ENCODE peak calls at places on chromosomes 12 and 14, in seven cellular contexts. One of them, this sample, is unnamed.

GRCh38 chr12:114858388-114859146 is 174.6 kb upstream of the TBX3 start:
- DNase-seq in heart right ventricle: no peak
- DNase-seq in WTC11: peak; percentile 36
- DNase-seq in activated CD8-positive, alpha-beta T cell treated with anti-CD3 and anti-CD28 coated beads, Interleukin-2, amount 10 ng/mL, durations not matched to agents 7 days and 5 days: no peak
- DNase-seq in GM04504: no peak
- DNase-seq in CD8-positive, alpha-beta T cell: no peak
- DNase-seq in T1000: no peak
- DNase-seq in this sample: no peak

GRCh38 chr12:28602760-28603638 is 412.7 kb downstream of the CCDC91 start:
- DNase-seq in heart right ventricle: no peak
- DNase-seq in WTC11: no peak
- DNase-seq in activated CD8-positive, alpha-beta T cell treated with anti-CD3 and anti-CD28 coated beads, Interleukin-2, amount 10 ng/mL, durations not matched to agents 7 days and 5 days: no peak
- DNase-seq in GM04504: no peak
- DNase-seq in CD8-positive, alpha-beta T cell: no peak
- DNase-seq in T1000: no peak
- DNase-seq in this sample: no peak

GRCh38 chr12:124720019-124720686 is 143.5 kb downstream of the SCARB1 start:
- DNase-seq in heart right ventricle: no peak
- DNase-seq in WTC11: no peak
- DNase-seq in activated CD8-positive, alpha-beta T cell treated with anti-CD3 and anti-CD28 coated beads, Interleukin-2, amount 10 ng/mL, durations not matched to agents 7 days and 5 days: no peak
- DNase-seq in GM04504: peak; percentile 54
- DNase-seq in CD8-positive, alpha-beta T cell: no peak
- DNase-seq in T1000: no peak
- DNase-seq in this sample: no peak

GRCh38 chr14:91744068-91744480 is 12.2 kb upstream of the CATSPERB start:
- DNase-seq in heart right ventricle: no peak
- DNase-seq in WTC11: no peak
- DNase-seq in activated CD8-positive, alpha-beta T cell treated with anti-CD3 and anti-CD28 coated beads, Interleukin-2, amount 10 ng/mL, durations not matched to agents 7 days and 5 days: no peak
- DNase-seq in GM04504: no peak
- DNase-seq in CD8-positive, alpha-beta T cell: no peak
- DNase-seq in T1000: no peak
- DNase-seq in this sample: no peak

GRCh38 chr12:71900091-71900490 is 38.6 kb upstream of the TPH2 start:
- DNase-seq in heart right ventricle: no peak
- DNase-seq in WTC11: no peak
- DNase-seq in activated CD8-positive, alpha-beta T cell treated with anti-CD3 and anti-CD28 coated beads, Interleukin-2, amount 10 ng/mL, durations not matched to agents 7 days and 5 days: no peak
- DNase-seq in GM04504: no peak
- DNase-seq in CD8-positive, alpha-beta T cell: no peak
- DNase-seq in T1000: no peak
- DNase-seq in this sample: no peak

GRCh38 chr12:100375023-100375737 is 18.3 kb downstream of the SLC17A8 start:
- DNase-seq in heart right ventricle: peak; percentile 71
- DNase-seq in WTC11: no peak
- DNase-seq in activated CD8-positive, alpha-beta T cell treated with anti-CD3 and anti-CD28 coated beads, Interleukin-2, amount 10 ng/mL, durations not matched to agents 7 days and 5 days: no peak
- DNase-seq in GM04504: peak; percentile 55
- DNase-seq in CD8-positive, alpha-beta T cell: no peak
- DNase-seq in T1000: no peak
- DNase-seq in this sample: no peak

GRCh38 chr12:130401703-130402102 is 64.0 kb downstream of the PIWIL1 start:
- DNase-seq in heart right ventricle: no peak
- DNase-seq in WTC11: no peak
- DNase-seq in activated CD8-positive, alpha-beta T cell treated with anti-CD3 and anti-CD28 coated beads, Interleukin-2, amount 10 ng/mL, durations not matched to agents 7 days and 5 days: no peak
- DNase-seq in GM04504: no peak
- DNase-seq in CD8-positive, alpha-beta T cell: no peak
- DNase-seq in T1000: no peak
- DNase-seq in this sample: no peak

GRCh38 chr14:23147676-23148075 is 28.6 kb upstream of the CEBPE start:
- DNase-seq in heart right ventricle: no peak
- DNase-seq in WTC11: no peak
- DNase-seq in activated CD8-positive, alpha-beta T cell treated with anti-CD3 and anti-CD28 coated beads, Interleukin-2, amount 10 ng/mL, durations not matched to agents 7 days and 5 days: no peak
- DNase-seq in GM04504: no peak
- DNase-seq in CD8-positive, alpha-beta T cell: no peak
- DNase-seq in T1000: no peak
- DNase-seq in this sample: no peak

GRCh38 chr12:62738105-62738504 is 196.8 kb downstream of the PPM1H start:
- DNase-seq in heart right ventricle: no peak
- DNase-seq in WTC11: no peak
- DNase-seq in activated CD8-positive, alpha-beta T cell treated with anti-CD3 and anti-CD28 coated beads, Interleukin-2, amount 10 ng/mL, durations not matched to agents 7 days and 5 days: no peak
- DNase-seq in GM04504: no peak
- DNase-seq in CD8-positive, alpha-beta T cell: no peak
- DNase-seq in T1000: no peak
- DNase-seq in this sample: no peak

GRCh38 chr12:116015525-116015924 is 262.0 kb downstream of the MED13L start:
- DNase-seq in heart right ventricle: no peak
- DNase-seq in WTC11: no peak
- DNase-seq in activated CD8-positive, alpha-beta T cell treated with anti-CD3 and anti-CD28 coated beads, Interleukin-2, amount 10 ng/mL, durations not matched to agents 7 days and 5 days: no peak
- DNase-seq in GM04504: no peak
- DNase-seq in CD8-positive, alpha-beta T cell: no peak
- DNase-seq in T1000: no peak
- DNase-seq in this sample: no peak

GRCh38 chr14:20934148-20934762 is 21.0 kb upstream of the RNASE2 start:
- DNase-seq in heart right ventricle: peak; percentile 46
- DNase-seq in WTC11: peak; percentile 90
- DNase-seq in activated CD8-positive, alpha-beta T cell treated with anti-CD3 and anti-CD28 coated beads, Interleukin-2, amount 10 ng/mL, durations not matched to agents 7 days and 5 days: peak; percentile 49
- DNase-seq in GM04504: no peak
- DNase-seq in CD8-positive, alpha-beta T cell: no peak
- DNase-seq in T1000: no peak
- DNase-seq in this sample: peak; percentile 6

GRCh38 chr12:70507442-70507841 is 129.8 kb downstream of the PTPRB start:
- DNase-seq in heart right ventricle: no peak
- DNase-seq in WTC11: no peak
- DNase-seq in activated CD8-positive, alpha-beta T cell treated with anti-CD3 and anti-CD28 coated beads, Interleukin-2, amount 10 ng/mL, durations not matched to agents 7 days and 5 days: no peak
- DNase-seq in GM04504: no peak
- DNase-seq in CD8-positive, alpha-beta T cell: no peak
- DNase-seq in T1000: no peak
- DNase-seq in this sample: no peak

GRCh38 chr12:27595231-27595642 is 71.2 kb downstream of the PPFIBP1 start:
- DNase-seq in heart right ventricle: peak; percentile 19
- DNase-seq in WTC11: no peak
- DNase-seq in activated CD8-positive, alpha-beta T cell treated with anti-CD3 and anti-CD28 coated beads, Interleukin-2, amount 10 ng/mL, durations not matched to agents 7 days and 5 days: no peak
- DNase-seq in GM04504: peak; percentile 93
- DNase-seq in CD8-positive, alpha-beta T cell: no peak
- DNase-seq in T1000: no peak
- DNase-seq in this sample: no peak

GRCh38 chr14:33512201-33512600 is 438.7 kb downstream of the EGLN3 start:
- DNase-seq in heart right ventricle: no peak
- DNase-seq in WTC11: no peak
- DNase-seq in activated CD8-positive, alpha-beta T cell treated with anti-CD3 and anti-CD28 coated beads, Interleukin-2, amount 10 ng/mL, durations not matched to agents 7 days and 5 days: no peak
- DNase-seq in GM04504: peak; percentile 50
- DNase-seq in CD8-positive, alpha-beta T cell: no peak
- DNase-seq in T1000: no peak
- DNase-seq in this sample: no peak

GRCh38 chr12:103840399-103840880 is 594 bp downstream of the NT5DC3 start:
- DNase-seq in heart right ventricle: peak; percentile 16
- DNase-seq in WTC11: peak; percentile 15
- DNase-seq in activated CD8-positive, alpha-beta T cell treated with anti-CD3 and anti-CD28 coated beads, Interleukin-2, amount 10 ng/mL, durations not matched to agents 7 days and 5 days: no peak
- DNase-seq in GM04504: no peak
- DNase-seq in CD8-positive, alpha-beta T cell: no peak
- DNase-seq in T1000: peak; percentile 33
- DNase-seq in this sample: no peak

GRCh38 chr12:5872745-5873144 is 72.3 kb downstream of the ANO2 start:
- DNase-seq in heart right ventricle: no peak
- DNase-seq in WTC11: no peak
- DNase-seq in activated CD8-positive, alpha-beta T cell treated with anti-CD3 and anti-CD28 coated beads, Interleukin-2, amount 10 ng/mL, durations not matched to agents 7 days and 5 days: no peak
- DNase-seq in GM04504: peak; percentile 6
- DNase-seq in CD8-positive, alpha-beta T cell: no peak
- DNase-seq in T1000: no peak
- DNase-seq in this sample: no peak

GRCh38 chr12:6336079-6336858 is 5.6 kb downstream of the TNFRSF1A start:
- DNase-seq in heart right ventricle: peak; percentile 93
- DNase-seq in WTC11: peak; percentile 95
- DNase-seq in activated CD8-positive, alpha-beta T cell treated with anti-CD3 and anti-CD28 coated beads, Interleukin-2, amount 10 ng/mL, durations not matched to agents 7 days and 5 days: peak; percentile 86
- DNase-seq in GM04504: peak; percentile 99
- DNase-seq in CD8-positive, alpha-beta T cell: peak; percentile 27
- DNase-seq in T1000: peak; percentile 98
- DNase-seq in this sample: no peak